ENCODE peak calls at places on chromosomes 1 and 21, in nine cellular contexts. E is body of pancreas, G is tibial nerve, K is RWPE1, F is WTC11, L is fibroblast of villous mesenchyme, D is LoVo, S is neural progenitor cell, W is putamen. Q is an unnamed sample.

GRCh38 chr1:200388791-200389190 is 21.0 kb downstream of the ZNF281 start:
- DNase-seq in E (no peak), W (no peak), S (no peak), D (no peak), L (no peak), F (no peak), K (no peak), G (no peak), Q (no peak)

GRCh38 chr1:56576880-56577858 is 2.2 kb downstream of the PLPP3 start:
- DNase-seq in F (no peak), D (peak), K (peak), S (peak), W (no peak), L (no peak), E (peak), G (no peak), Q (peak)

GRCh38 chr1:28329395-28330153 is 734 bp downstream of the MED18 start:
- DNase-seq in L (peak), S (peak), D (no peak), K (no peak), G (no peak), W (peak), F (peak), E (peak), Q (peak)

GRCh38 chr1:84571150-84571535 is 3.1 kb downstream of the CTBS start:
- DNase-seq in S (no peak), W (no peak), K (peak), L (no peak), E (no peak), D (no peak), F (no peak), G (no peak), Q (no peak)

GRCh38 chr1:152878042-152878441 is at the start of gene SMCP:
- DNase-seq in K (no peak), S (no peak), E (no peak), F (peak), D (no peak), L (no peak), W (no peak), G (no peak), Q (peak)

GRCh38 chr1:214026985-214027384 is 39.2 kb downstream of the PROX1 start:
- DNase-seq in E (no peak), S (no peak), K (no peak), W (no peak), D (no peak), L (no peak), G (no peak), F (peak), Q (peak)

GRCh38 chr1:9129391-9130041 is 614 bp upstream of the GPR157 start:
- DNase-seq in F (peak), L (peak), D (peak), W (no peak), E (peak), K (peak), S (peak), G (peak), Q (peak)

GRCh38 chr21:42833439-42833815 is 45.9 kb downstream of the WDR4 start:
- DNase-seq in W (peak), L (peak), E (peak), F (peak), S (peak), D (no peak), K (no peak), G (no peak), Q (no peak)

GRCh38 chr21:43954042-43954441 is 58.1 kb upstream of the TRAPPC10 start:
- DNase-seq in F (no peak), K (no peak), D (no peak), L (no peak), E (no peak), W (no peak), G (no peak), S (no peak), Q (no peak)

GRCh38 chr1:154759196-154759595 is 110.9 kb downstream of the KCNN3 start:
- DNase-seq in W (no peak), D (no peak), G (no peak), S (no peak), F (no peak), E (no peak), K (no peak), L (no peak), Q (no peak)

GRCh38 chr1:24704411-24705259 is 40.6 kb upstream of the CLIC4 start:
- DNase-seq in E (no peak), G (no peak), D (no peak), S (peak), K (no peak), L (peak), F (peak), W (peak), Q (peak)

GRCh38 chr1:33905241-33905640 is 41.4 kb downstream of the HMGB4 start:
- DNase-seq in G (no peak), S (no peak), E (no peak), K (no peak), L (no peak), W (no peak), F (no peak), D (no peak), Q (no peak)

GRCh38 chr21:42569732-42570301 is 56.2 kb downstream of the SLC37A1 start:
- DNase-seq in W (no peak), E (no peak), S (no peak), F (peak), L (no peak), D (no peak), K (no peak), G (no peak), Q (no peak)